ENCODE peak calls at places on chromosomes 3 and 15, in five cellular contexts. P is HCT116, Y is hepatocyte, Z is GM23338, D is astrocyte. O is an unnamed sample.

GRCh38 chr15:56358604-56359003 is 6.6 kb upstream of the TEX9 start:
- DNase-seq in Y (no peak), D (no peak), P (no peak), Z (no peak), O (no peak)

GRCh38 chr15:89575656-89576416 is 567 bp downstream of the TICRR start:
- DNase-seq in Z (peak; percentile 59), Y (peak; percentile 25), P (no peak), D (no peak), O (peak; percentile 37)

GRCh38 chr3:134839422-134839821 is 44.4 kb downstream of the EPHB1 start:
- DNase-seq in Z (no peak), Y (no peak), P (no peak), D (no peak), O (no peak)

GRCh38 chr3:146537603-146538002 is 6.8 kb downstream of the PLSCR1 start:
- DNase-seq in P (no peak), D (no peak), Y (no peak), Z (no peak), O (no peak)

GRCh38 chr3:16801223-16801622 is 83.5 kb upstream of the PLCL2 start:
- DNase-seq in Z (no peak), Y (no peak), P (no peak), D (no peak), O (no peak)

GRCh38 chr15:101264011-101264410 is 12.2 kb upstream of the CHSY1 start:
- DNase-seq in Y (no peak), P (no peak), D (peak; percentile 37), Z (no peak), O (no peak)

GRCh38 chr3:39519554-39519953 is 52.1 kb downstream of the MOBP start:
- DNase-seq in P (no peak), Y (no peak), Z (no peak), D (no peak), O (no peak)

GRCh38 chr15:90931737-90932659 is at the start of gene HDDC3:
- DNase-seq in Z (peak; percentile 95), P (peak; percentile 87), Y (peak; percentile 94), D (peak; percentile 48), O (peak; percentile 85)

GRCh38 chr3:62028236-62028635 is 345.1 kb downstream of the FEZF2 start:
- DNase-seq in D (peak; percentile 61), Z (no peak), P (no peak), Y (no peak), O (no peak)

GRCh38 chr3:153970735-153971347 is 150.3 kb upstream of the ARHGEF26 start:
- DNase-seq in D (peak; percentile 14), Z (peak; percentile 27), P (peak; percentile 37), Y (no peak), O (no peak)

GRCh38 chr3:129277829-129278271 is 820 bp upstream of the HMCES start:
- DNase-seq in D (no peak), P (no peak), Y (peak; percentile 21), Z (peak; percentile 53), O (no peak)

GRCh38 chr3:32095431-32095830 is 11.0 kb upstream of the GPD1L start:
- DNase-seq in Y (no peak), Z (no peak), P (no peak), D (no peak), O (no peak)

GRCh38 chr3:129604942-129605592 is 1.4 kb downstream of the PLXND1 start:
- DNase-seq in Y (no peak), Z (peak; percentile 76), P (no peak), D (no peak), O (no peak)

GRCh38 chr15:90043611-90044010 is 42.5 kb downstream of the ZNF710 start:
- DNase-seq in D (no peak), Z (peak; percentile 27), Y (no peak), P (no peak), O (no peak)

GRCh38 chr3:152359385-152360248 is 90.9 kb downstream of the MBNL1 start:
- DNase-seq in P (no peak), D (peak; percentile 30), Z (no peak), Y (no peak), O (peak; percentile 66)

GRCh38 chr3:102089904-102090492 is 240.7 kb downstream of the NFKBIZ start:
- DNase-seq in Y (peak; percentile 77), Z (no peak), P (no peak), D (peak; percentile 79), O (peak; percentile 52)

GRCh38 chr3:151946606-151947005 is 73.2 kb downstream of the SUCNR1 start:
- DNase-seq in P (no peak), Z (no peak), D (no peak), Y (no peak), O (no peak)

GRCh38 chr15:34182942-34183341 is 27.0 kb downstream of the KATNBL1 start:
- DNase-seq in P (no peak), Y (no peak), D (no peak), Z (peak; percentile 53), O (peak; percentile 18)

GRCh38 chr3:65883614-65884013 is 155.1 kb downstream of the MAGI1 start:
- DNase-seq in Y (peak; percentile 49), D (peak; percentile 14), P (no peak), Z (no peak), O (no peak)

GRCh38 chr3:42097166-42097946 is 6.2 kb downstream of the TRAK1 start:
- DNase-seq in D (peak; percentile 94), P (no peak), Z (no peak), Y (no peak), O (peak; percentile 71)

GRCh38 chr15:84955089-84955848 is 26.4 kb upstream of the PDE8A start:
- DNase-seq in D (peak; percentile 51), Y (peak; percentile 85), P (peak; percentile 67), Z (peak; percentile 83), O (peak; percentile 53)

GRCh38 chr15:71707230-71708051 is 102.9 kb upstream of the NR2E3 start:
- DNase-seq in Y (no peak), P (no peak), Z (no peak), D (peak; percentile 78), O (no peak)

GRCh38 chr3:184229424-184230080 is at the start of gene VWA5B2:
- DNase-seq in D (peak; percentile 15), Y (peak; percentile 89), Z (peak; percentile 83), P (peak; percentile 46), O (peak; percentile 43)

GRCh38 chr3:52210037-52210436 is 12.1 kb downstream of the ALAS1 start:
- DNase-seq in Z (no peak), D (no peak), Y (no peak), P (no peak), O (no peak)

GRCh38 chr3:29618395-29619291 is 337.8 kb downstream of the RBMS3 start:
- DNase-seq in D (no peak), Z (no peak), Y (no peak), P (no peak), O (peak; percentile 24)

GRCh38 chr3:53045107-53045783 is 628 bp downstream of the SFMBT1 start:
- DNase-seq in P (no peak), Z (peak; percentile 49), Y (peak; percentile 87), D (no peak), O (no peak)

GRCh38 chr3:10443791-10444429 is 61.5 kb downstream of the ATP2B2 start:
- DNase-seq in P (no peak), Y (no peak), D (no peak), Z (no peak), O (no peak)

GRCh38 chr15:85646538-85647091 is 148.1 kb downstream of the KLHL25 start:
- DNase-seq in Z (no peak), D (peak; percentile 94), Y (no peak), P (no peak), O (peak; percentile 37)

GRCh38 chr3:108485146-108485545 is 25.2 kb downstream of the MYH15 start:
- DNase-seq in Y (no peak), P (no peak), D (no peak), Z (peak; percentile 71), O (no peak)

GRCh38 chr3:45756055-45756454 is 40.3 kb downstream of the SLC6A20 start:
- DNase-seq in Y (no peak), D (no peak), Z (no peak), P (no peak), O (no peak)

GRCh38 chr15:66833372-66833771 is 131.3 kb downstream of the SMAD6 start:
- DNase-seq in D (no peak), Y (no peak), Z (no peak), P (no peak), O (no peak)
- H3K4me2 ChIP-seq in D (no peak overlapping the region), Y (no peak overlapping the region), Z (no peak overlapping the region), P (no peak overlapping the region), O (no peak overlapping the region)

GRCh38 chr15:80834402-80834801 is 55.2 kb downstream of the CEMIP start:
- DNase-seq in Y (no peak), Z (no peak), P (no peak), D (no peak), O (no peak)
- TF ChIP-seq EZH2 in Y (no peak), Z (no peak), P (no peak), D (no peak), O (no peak)

DNA sequence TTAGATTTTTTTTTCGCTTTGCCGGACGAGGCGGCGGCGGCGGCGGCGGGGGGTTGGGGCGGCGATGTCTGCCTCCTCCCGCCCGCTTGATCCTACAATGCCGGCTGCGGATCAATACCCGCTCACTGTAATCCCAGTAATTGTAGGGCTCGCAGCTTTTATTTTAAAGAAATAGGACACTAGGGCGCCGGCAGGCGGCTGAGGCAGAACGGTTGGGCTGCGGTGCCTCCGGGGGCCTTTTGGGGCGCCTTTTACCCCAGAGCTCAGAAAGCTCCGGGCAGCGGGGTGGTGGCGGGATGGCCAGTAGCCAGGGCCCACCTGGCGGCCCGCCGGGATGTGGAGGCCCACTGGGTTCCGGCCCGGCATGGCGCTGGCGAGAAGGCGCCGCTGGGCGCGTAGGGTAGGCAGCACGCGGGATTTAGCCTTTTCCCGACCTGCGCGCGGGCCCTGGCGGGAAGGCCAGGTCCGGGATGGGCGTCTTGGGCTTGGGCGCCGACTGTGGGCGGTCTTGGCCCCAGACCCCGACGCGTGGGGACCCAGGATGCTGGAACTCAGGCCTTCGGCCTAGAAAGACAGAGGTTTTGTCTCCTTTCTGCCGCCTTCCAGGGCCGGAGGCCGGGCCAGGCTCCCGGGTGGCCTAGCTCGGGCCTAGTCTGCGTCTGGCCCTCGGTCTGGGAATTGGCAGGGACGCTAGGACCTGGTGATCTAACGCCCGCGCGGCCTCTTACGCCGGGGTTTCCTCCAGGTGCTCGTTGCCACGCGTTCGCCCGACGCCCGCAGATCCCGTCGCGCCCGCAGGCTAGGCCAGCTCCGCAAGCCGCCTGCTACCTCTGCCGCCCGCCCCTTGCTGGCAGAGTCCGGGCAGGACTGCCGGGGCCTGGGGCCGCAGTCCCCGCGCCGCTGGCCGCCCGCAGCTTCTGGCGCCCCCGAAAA is 15.5 kb upstream of the ONECUT1 start:
- DNase-seq in P (no peak), D (no peak), Z (peak; percentile 88), Y (no peak), O (no peak)
- H3K4me2 ChIP-seq in P (no peak overlapping the region), D (peak overlapping the region; percentile 22), Z (peak overlapping the region; percentile 88), Y (peak overlapping the region; percentile 89), O (peak overlapping the region; percentile 68)

GRCh38 chr3:57164606-57165573 is at the start of gene IL17RD:
- DNase-seq in Z (peak; percentile 96), P (peak; percentile 58), Y (peak; percentile 95), D (no peak), O (peak; percentile 61)

GRCh38 chr3:57163751-57164150 is 1.4 kb downstream of the IL17RD start:
- DNase-seq in Z (no peak), P (no peak), Y (no peak), D (no peak), O (peak; percentile 35)

GRCh38 chr3:57165637-57166036 is 484 bp upstream of the IL17RD start:
- DNase-seq in Z (no peak), P (no peak), D (no peak), Y (no peak), O (no peak)

GRCh38 chr3:57161915-57162314 is 3.2 kb downstream of the IL17RD start:
- DNase-seq in Y (no peak), Z (no peak), P (no peak), D (no peak), O (no peak)

DNA sequence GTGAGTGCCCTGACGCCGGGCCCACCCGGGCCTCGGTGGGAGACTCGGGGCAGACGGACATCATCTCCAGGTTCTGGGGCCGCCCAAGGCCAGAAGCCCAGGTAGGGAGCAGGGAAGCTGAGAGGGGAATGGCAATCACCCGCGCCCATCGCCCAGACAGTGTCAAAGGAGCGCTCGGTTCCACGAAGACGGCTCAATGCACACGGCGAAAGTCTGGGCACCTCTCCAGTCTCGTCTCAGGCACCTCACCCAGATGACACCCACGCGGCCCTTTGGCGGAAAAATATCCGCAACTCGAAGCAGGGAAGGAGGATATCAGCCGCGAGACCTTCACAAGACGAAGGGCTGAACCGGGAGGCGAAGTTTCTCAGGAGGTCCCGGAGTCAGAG is 942 bp downstream of the IL17RD start:
- DNase-seq in P (no peak), D (no peak), Z (no peak), Y (peak; percentile 52), O (peak; percentile 35)
- TF ChIP-seq EZH2 in P (no peak), D (no peak), Z (no peak), Y (no peak), O (no peak)